ENCODE peak calls at places on chromosomes 7 and 10, in ten cellular contexts. E is AG09309; Q is CD4-positive, alpha-beta T cell; K is HCT116; Y is stimulated activated CD4-positive, alpha-beta T cell treated with anti-CD3 and anti-CD28 coated beads, Interleukin-12 subunit alpha, Interleukin-12 subunit beta, amount 100 ng/mL, for 24 hours; B is stimulated activated CD8-positive, alpha-beta memory T cell treated with anti-CD3 and anti-CD28 coated beads, Interleukin-2, amount 100 ng/mL, for 48 hours; H is NCI-H2081; V is effector CD4-positive, alpha-beta T cell; D is NCI-H1092; I is OCI-M1. P is an unnamed sample.

GRCh38 chr7:142303650-142304049 is 45.8 kb upstream of the PRSS58 start:
- DNase-seq in E (no peak), Q (no peak), D (no peak), V (no peak), Y (no peak), K (peak), I (peak), B (no peak), H (peak), P (no peak)

GRCh38 chr10:13784067-13784466 is 197.3 kb downstream of the PRPF18 start:
- DNase-seq in H (no peak), E (no peak), V (peak), B (no peak), D (no peak), I (no peak), Y (no peak), K (no peak), Q (peak), P (no peak)

GRCh38 chr10:65861249-65861648 is 1064.6 kb upstream of the LRRTM3 start:
- DNase-seq in H (no peak), B (no peak), Q (no peak), K (peak), Y (no peak), I (no peak), V (no peak), E (no peak), D (no peak), P (no peak)

GRCh38 chr7:407706-408539 is 111.7 kb downstream of the PDGFA start:
- DNase-seq in E (no peak), Y (no peak), D (no peak), I (no peak), H (no peak), B (no peak), K (no peak), V (no peak), Q (no peak), P (no peak)

GRCh38 chr10:94183666-94184264 is 179.0 kb downstream of the NOC3L start:
- DNase-seq in H (no peak), V (no peak), Q (no peak), D (no peak), I (no peak), E (peak), K (no peak), B (no peak), Y (peak), P (no peak)

GRCh38 chr10:43389867-43390266 is 18.4 kb downstream of the FXYD4 start:
- DNase-seq in Y (no peak), E (no peak), B (no peak), H (no peak), Q (no peak), D (no peak), V (no peak), K (no peak), I (no peak), P (no peak)

GRCh38 chr10:7333995-7334964 is 76.6 kb downstream of the SFMBT2 start:
- DNase-seq in B (no peak), V (no peak), Y (no peak), I (no peak), Q (no peak), D (no peak), H (no peak), K (no peak), E (no peak), P (no peak)

GRCh38 chr7:144256112-144256511 is 8.5 kb downstream of the OR2A7 start:
- DNase-seq in Y (no peak), V (no peak), K (peak), D (no peak), Q (no peak), I (no peak), E (no peak), H (no peak), B (no peak), P (no peak)

GRCh38 chr10:44801383-44802327 is 109.5 kb upstream of the TMEM72 start:
- DNase-seq in Y (no peak), H (peak), E (peak), B (no peak), I (no peak), K (peak), V (no peak), Q (no peak), D (peak), P (no peak)

GRCh38 chr7:108073305-108074070 is 56.7 kb downstream of the LAMB4 start:
- DNase-seq in D (no peak), Q (no peak), E (no peak), K (no peak), I (no peak), Y (no peak), H (no peak), V (no peak), B (no peak), P (no peak)

GRCh38 chr10:24871006-24871405 is 81.4 kb downstream of the PRTFDC1 start:
- DNase-seq in Y (no peak), D (no peak), K (no peak), E (no peak), B (no peak), Q (no peak), I (no peak), H (no peak), V (no peak), P (no peak)

GRCh38 chr10:91514684-91515253 is 104.6 kb downstream of the HECTD2 start:
- DNase-seq in D (no peak), B (no peak), E (no peak), I (no peak), V (no peak), K (no peak), Y (no peak), Q (no peak), H (no peak), P (no peak)

GRCh38 chr7:91566333-91566732 is 302.1 kb downstream of the FZD1 start:
- DNase-seq in K (no peak), Y (no peak), E (no peak), Q (no peak), I (no peak), V (no peak), B (no peak), D (no peak), H (peak), P (no peak)

GRCh38 chr7:129777195-129777844 is 165.8 kb downstream of the NRF1 start:
- DNase-seq in I (no peak), Y (no peak), E (no peak), V (no peak), D (no peak), Q (no peak), B (no peak), H (no peak), K (no peak), P (no peak)

GRCh38 chr7:65477326-65477725 is 103.7 kb downstream of the ZNF92 start:
- DNase-seq in H (peak), Y (no peak), B (no peak), E (no peak), I (peak), D (peak), K (peak), Q (no peak), V (no peak), P (no peak)

GRCh38 chr10:59709472-59710125 is at the start of gene SLC16A9:
- DNase-seq in V (no peak), D (peak), E (no peak), I (peak), H (peak), Q (no peak), K (peak), B (peak), Y (peak), P (peak)

GRCh38 chr7:69953319-69954067 is 355.2 kb downstream of the AUTS2 start:
- DNase-seq in E (no peak), Y (no peak), V (no peak), H (no peak), D (no peak), I (no peak), B (no peak), Q (no peak), K (no peak), P (no peak)

GRCh38 chr10:87928996-87929395 is 65.6 kb downstream of the PTEN start:
- DNase-seq in D (no peak), B (no peak), Q (no peak), Y (no peak), V (no peak), E (no peak), H (no peak), I (no peak), K (no peak), P (no peak)

GRCh38 chr7:29563590-29564454 is at the start of gene PRR15:
- DNase-seq in Q (no peak), I (no peak), H (peak), V (no peak), E (no peak), Y (no peak), D (peak), B (no peak), K (peak), P (peak)

GRCh38 chr10:113982745-113983144 is 60.9 kb upstream of the ADRB1 start:
- DNase-seq in Y (no peak), Q (no peak), V (no peak), K (no peak), D (no peak), H (no peak), I (no peak), E (no peak), B (no peak), P (no peak)

GRCh38 chr7:70679666-70680065 is 452.3 kb upstream of the GALNT17 start:
- DNase-seq in D (no peak), E (no peak), Y (no peak), V (no peak), K (no peak), B (no peak), Q (no peak), H (no peak), I (no peak), P (peak)

GRCh38 chr7:105487559-105488218 is 34.4 kb downstream of the PUS7 start:
- DNase-seq in D (no peak), E (peak), H (peak), I (peak), V (no peak), K (no peak), Y (no peak), Q (no peak), B (no peak), P (no peak)

GRCh38 chr10:112741830-112742402 is 208.1 kb upstream of the TCF7L2 start:
- DNase-seq in Y (no peak), B (no peak), H (no peak), K (peak), D (no peak), I (no peak), Q (no peak), E (no peak), V (no peak), P (no peak)

GRCh38 chr7:29255839-29256782 is 61.5 kb downstream of the CHN2 start:
- DNase-seq in K (no peak), Q (no peak), H (no peak), B (no peak), D (no peak), I (peak), V (no peak), E (no peak), Y (no peak), P (no peak)

GRCh38 chr10:18723801-18724200 is 64.6 kb downstream of the ARL5B start:
- DNase-seq in E (no peak), B (no peak), V (no peak), Q (no peak), I (no peak), H (no peak), D (no peak), Y (no peak), K (no peak), P (no peak)

GRCh38 chr10:77185696-77186095 is 451.9 kb downstream of the KCNMA1 start:
- DNase-seq in Q (no peak), B (no peak), E (no peak), H (no peak), I (no peak), D (no peak), Y (no peak), V (no peak), K (no peak), P (no peak)

GRCh38 chr7:7496326-7496725 is 39.3 kb downstream of the COL28A1 start:
- DNase-seq in I (no peak), Q (no peak), V (no peak), E (no peak), H (no peak), Y (no peak), B (no peak), K (no peak), D (no peak), P (no peak)

GRCh38 chr10:21953585-21954057 is 49.9 kb downstream of the DNAJC1 start:
- DNase-seq in D (no peak), B (no peak), E (peak), V (no peak), Q (no peak), H (peak), Y (no peak), K (peak), I (peak), P (no peak)

GRCh38 chr7:159120540-159120919 is 24.1 kb downstream of the VIPR2 start:
- DNase-seq in K (no peak), Y (no peak), I (no peak), V (no peak), E (no peak), Q (no peak), D (no peak), H (no peak), B (no peak), P (no peak)

GRCh38 chr7:142557971-142558582 is 191.2 kb upstream of the PRSS1 start:
- DNase-seq in Y (peak), H (peak), I (peak), E (no peak), D (no peak), K (peak), Q (peak), V (peak), B (no peak), P (no peak)

GRCh38 chr7:146831875-146832274 is 715.3 kb downstream of the CNTNAP2 start:
- DNase-seq in Q (no peak), Y (no peak), B (no peak), E (no peak), I (no peak), V (no peak), H (no peak), D (no peak), K (no peak), P (no peak)

GRCh38 chr10:132122097-132122861 is 56.5 kb downstream of the JAKMIP3 start:
- DNase-seq in D (no peak), E (no peak), H (no peak), I (no peak), V (no peak), B (no peak), K (no peak), Q (no peak), Y (no peak), P (no peak)

GRCh38 chr10:95346715-95347401 is 56.1 kb upstream of the PDLIM1 start:
- DNase-seq in K (peak), V (no peak), Q (no peak), I (peak), Y (no peak), D (no peak), E (no peak), H (no peak), B (no peak), P (no peak)

GRCh38 chr10:2676455-2676854 is 390.9 kb upstream of the PFKP start:
- DNase-seq in Y (no peak), I (no peak), D (no peak), B (no peak), Q (no peak), E (no peak), K (no peak), H (no peak), V (no peak), P (no peak)

GRCh38 chr10:59126992-59127391 is 49.5 kb upstream of the PHYHIPL start:
- DNase-seq in I (peak), E (no peak), K (no peak), Y (no peak), D (no peak), H (no peak), B (no peak), Q (no peak), V (no peak), P (no peak)

GRCh38 chr10:11112718-11113117 is 95.0 kb downstream of the CELF2 start:
- DNase-seq in Q (no peak), K (no peak), E (no peak), I (no peak), D (no peak), B (no peak), Y (no peak), V (no peak), H (no peak), P (no peak)

GRCh38 chr7:31065840-31066239 is 13.7 kb downstream of the ADCYAP1R1 start:
- DNase-seq in E (no peak), I (no peak), H (no peak), V (no peak), B (no peak), Y (no peak), D (no peak), Q (no peak), K (no peak), P (no peak)

GRCh38 chr10:127916826-127917225 is 9.9 kb downstream of the PTPRE start:
- DNase-seq in Y (no peak), H (no peak), Q (no peak), V (no peak), B (no peak), D (no peak), E (no peak), K (no peak), I (no peak), P (no peak)